ENCODE peak calls at places on chromosomes 16 and 17, in six cellular contexts. K is mucosa of descending colon; U is NCI-H460; J is NCI-H1417; T is activated gamma-delta T cell treated with Interleukin-2 at 50 U/mL for 16 hours; C is naive thymus-derived CD8-positive, alpha-beta T cell. Z is an unnamed sample.

GRCh38 chr17:50532452-50533024 is at the start of gene EPN3:
- DNase-seq in K (peak), U (no peak), J (peak), T (no peak), C (no peak), Z (no peak)

GRCh38 chr17:74796211-74796610 is 20.1 kb upstream of the NAT9 start:
- DNase-seq in K (no peak), U (no peak), J (no peak), T (no peak), C (no peak), Z (no peak)

GRCh38 chr17:73770115-73770848 is 126.0 kb upstream of the SDK2 start:
- DNase-seq in K (peak), U (peak), J (peak), T (no peak), C (no peak), Z (no peak)

GRCh38 chr17:81651692-81652091 is 4.7 kb downstream of the PDE6G start:
- DNase-seq in K (no peak), U (no peak), J (peak), T (no peak), C (no peak), Z (no peak)

GRCh38 chr16:1545044-1545736 is 11.7 kb downstream of the TMEM204 start:
- DNase-seq in K (no peak), U (no peak), J (no peak), T (no peak), C (no peak), Z (no peak)

GRCh38 chr16:85755929-85756768 is 5.3 kb upstream of the C16orf74 start:
- DNase-seq in K (no peak), U (no peak), J (no peak), T (no peak), C (no peak), Z (no peak)

GRCh38 chr16:4426021-4426684 is 485 bp downstream of the DNAJA3 start:
- DNase-seq in K (peak), U (no peak), J (no peak), T (no peak), C (no peak), Z (no peak)

GRCh38 chr17:28997811-28998210 is 8.0 kb downstream of the SEZ6 start:
- DNase-seq in K (peak), U (no peak), J (peak), T (no peak), C (no peak), Z (no peak)

GRCh38 chr17:77096570-77097214 is 44.1 kb upstream of the SEC14L1 start:
- DNase-seq in K (no peak), U (peak), J (peak), T (no peak), C (no peak), Z (peak)

GRCh38 chr17:8121531-8122390 is 2.1 kb downstream of the HES7 start:
- DNase-seq in K (peak), U (peak), J (peak), T (no peak), C (no peak), Z (no peak)

GRCh38 chr17:27576429-27577123 is 54.4 kb upstream of the LGALS9 start:
- DNase-seq in K (no peak), U (no peak), J (no peak), T (no peak), C (no peak), Z (no peak)

GRCh38 chr16:87123356-87124001 is 193.7 kb downstream of the C16orf95 start:
- DNase-seq in K (no peak), U (no peak), J (no peak), T (no peak), C (no peak), Z (no peak)

GRCh38 chr16:30609002-30609927 is 924 bp downstream of the ZNF689 start:
- DNase-seq in K (peak), U (no peak), J (peak), T (peak), C (peak), Z (peak)

GRCh38 chr16:84643180-84643583 is 5.1 kb upstream of the KLHL36 start:
- DNase-seq in K (peak), U (no peak), J (peak), T (no peak), C (no peak), Z (no peak)

GRCh38 chr16:10736926-10737625 is 6.6 kb upstream of the NUBP1 start:
- DNase-seq in K (no peak), U (peak), J (peak), T (peak), C (peak), Z (peak)

GRCh38 chr16:85522842-85523601 is 90.1 kb upstream of the GSE1 start:
- DNase-seq in K (no peak), U (peak), J (peak), T (no peak), C (no peak), Z (no peak)

GRCh38 chr16:2529961-2530628 is 1.1 kb downstream of the CEMP1 start:
- DNase-seq in K (peak), U (no peak), J (no peak), T (no peak), C (no peak), Z (no peak)

GRCh38 chr17:75878174-75878998 is at the start of gene TRIM47:
- DNase-seq in K (peak), U (peak), J (peak), T (no peak), C (no peak), Z (peak)

GRCh38 chr16:21179126-21179982 is 20.9 kb downstream of the LDAF1 start:
- DNase-seq in K (no peak), U (no peak), J (no peak), T (no peak), C (no peak), Z (no peak)

GRCh38 chr16:51556694-51557327 is 405.7 kb upstream of the SALL1 start:
- DNase-seq in K (no peak), U (peak), J (no peak), T (no peak), C (no peak), Z (no peak)

GRCh38 chr17:17082878-17083277 is 40.6 kb downstream of the MPRIP start:
- DNase-seq in K (no peak), U (no peak), J (no peak), T (no peak), C (no peak), Z (no peak)

GRCh38 chr16:31145398-31145990 is 4.4 kb downstream of the PRSS36 start:
- DNase-seq in K (no peak), U (no peak), J (peak), T (no peak), C (no peak), Z (no peak)

GRCh38 chr17:62562656-62563055 is 64.8 kb upstream of the MRC2 start:
- DNase-seq in K (no peak), U (peak), J (no peak), T (no peak), C (no peak), Z (no peak)

GRCh38 chr17:36529121-36529520 is 5.5 kb downstream of the MYO19 start:
- DNase-seq in K (no peak), U (no peak), J (no peak), T (no peak), C (no peak), Z (no peak)

GRCh38 chr17:50656509-50656908 is 21.8 kb downstream of the ABCC3 start:
- DNase-seq in K (peak), U (no peak), J (no peak), T (no peak), C (no peak), Z (no peak)

GRCh38 chr16:72797606-72798005 is 250.3 kb downstream of the ZFHX3 start:
- DNase-seq in K (no peak), U (no peak), J (no peak), T (no peak), C (no peak), Z (no peak)

GRCh38 chr17:48718162-48718780 is 4.0 kb downstream of the PRAC1 start:
- DNase-seq in K (no peak), U (no peak), J (no peak), T (no peak), C (no peak), Z (no peak)

GRCh38 chr17:77437017-77437416 is 296.2 kb downstream of the SEC14L1 start:
- DNase-seq in K (no peak), U (no peak), J (no peak), T (no peak), C (no peak), Z (no peak)

Z was measured in naive thymus-derived CD4-positive, alpha-beta T cell.